ENCODE peak calls at places on chromosomes 7 and 10, in nine cellular contexts. Z is GM20000, T is H7, C is psoas muscle, F is pancreas, J is fibroblast of mammary gland, D is GM12865, W is T-helper 1 cell, X is anterior cingulate cortex. S is an unnamed sample.

GRCh38 chr10:102613761-102614160 is 30.5 kb upstream of the TRIM8 start:
- DNase-seq in Z (no peak), T (no peak), C (peak), F (no peak), J (peak), D (no peak), W (no peak), X (no peak), S (no peak)

GRCh38 chr7:132575336-132575986 is 809 bp downstream of the PLXNA4 start:
- DNase-seq in Z (peak), T (peak), C (peak), F (no peak), J (peak), D (no peak), W (no peak), X (peak), S (peak)

GRCh38 chr7:140506788-140507464 is 27.6 kb upstream of the MKRN1 start:
- DNase-seq in Z (no peak), T (peak), C (peak), F (no peak), J (peak), D (peak), W (no peak), X (no peak), S (no peak)

GRCh38 chr7:528451-528850 is 8.8 kb upstream of the PDGFA start:
- DNase-seq in Z (no peak), T (no peak), C (no peak), F (no peak), J (no peak), D (no peak), W (no peak), X (no peak), S (no peak)

GRCh38 chr10:13868528-13869294 is 281.9 kb downstream of the PRPF18 start:
- DNase-seq in Z (no peak), T (no peak), C (no peak), F (no peak), J (no peak), D (no peak), W (no peak), X (no peak), S (no peak)

GRCh38 chr7:38699481-38699880 is 68.3 kb upstream of the AMPH start:
- DNase-seq in Z (no peak), T (no peak), C (no peak), F (no peak), J (peak), D (no peak), W (no peak), X (no peak), S (no peak)

GRCh38 chr10:62996925-62997324 is 136.2 kb upstream of the NRBF2 start:
- DNase-seq in Z (no peak), T (no peak), C (no peak), F (peak), J (no peak), D (no peak), W (no peak), X (no peak), S (no peak)

GRCh38 chr7:74412603-74413002 is 41.1 kb upstream of the GTF2IRD1 start:
- DNase-seq in Z (no peak), T (peak), C (no peak), F (no peak), J (peak), D (no peak), W (no peak), X (no peak), S (no peak)

GRCh38 chr10:92760609-92761008 is 70.9 kb downstream of the HHEX start:
- DNase-seq in Z (no peak), T (no peak), C (no peak), F (no peak), J (peak), D (no peak), W (no peak), X (no peak), S (no peak)

GRCh38 chr7:124764847-124765400 is 668 bp downstream of the GPR37 start:
- DNase-seq in Z (peak), T (peak), C (no peak), F (peak), J (no peak), D (peak), W (no peak), X (no peak), S (no peak)